ENCODE peak calls at places on chromosomes 7 and 10, in six cellular contexts. S, D, P, B, K and J are unnamed samples.

GRCh38 chr10:69772933-69773704 is 28.6 kb upstream of the COL13A1 start:
- DNase-seq in S (no peak), D (no peak), P (no peak), B (no peak), K (no peak), J (no peak)

GRCh38 chr10:133179651-133180050 is 19.6 kb downstream of the KNDC1 start:
- DNase-seq in S (no peak), D (no peak), P (no peak), B (no peak), K (no peak), J (no peak)

GRCh38 chr7:103865442-103865841 is 124.0 kb downstream of the RELN start:
- DNase-seq in S (no peak), D (no peak), P (no peak), B (peak), K (no peak), J (no peak)

GRCh38 chr10:119761106-119761505 is 35.3 kb downstream of the INPP5F start:
- DNase-seq in S (no peak), D (no peak), P (no peak), B (no peak), K (peak), J (no peak)

GRCh38 chr7:139118803-139119485 is 9.4 kb upstream of the ZC3HAV1 start:
- DNase-seq in S (no peak), D (no peak), P (no peak), B (no peak), K (no peak), J (no peak)

GRCh38 chr7:101900103-101900502 is 82.7 kb downstream of the CUX1 start:
- DNase-seq in S (peak), D (peak), P (no peak), B (peak), K (no peak), J (no peak)

GRCh38 chr7:50556247-50556976 is 8.8 kb downstream of the DDC start:
- DNase-seq in S (no peak), D (no peak), P (peak), B (no peak), K (no peak), J (no peak)

GRCh38 chr10:22657566-22658190 is 56.7 kb downstream of the PIP4K2A start:
- DNase-seq in S (no peak), D (no peak), P (no peak), B (no peak), K (no peak), J (no peak)

GRCh38 chr7:74599251-74599650 is 58.3 kb upstream of the GTF2I start:
- DNase-seq in S (no peak), D (no peak), P (no peak), B (no peak), K (no peak), J (no peak)